ENCODE peak calls at places on chromosomes 13 and 19, in six cellular contexts. E is astrocyte of the spinal cord, R is HFF-Myc, V is A673, S is adrenal gland, I is psoas muscle. N is an unnamed sample.

GRCh38 chr19:36638862-36639510 is 27.7 kb downstream of the ZNF461 start:
- DNase-seq in E (peak), R (no peak), V (no peak), S (no peak), I (no peak), N (peak)

GRCh38 chr19:11496391-11497163 is 9.1 kb downstream of the ZNF653 start:
- DNase-seq in E (peak), R (peak), V (peak), S (peak), I (peak), N (peak)

GRCh38 chr13:90591260-90591926 is 756.1 kb upstream of the MIR17HG start:
- DNase-seq in E (no peak), R (no peak), V (peak), S (no peak), I (no peak), N (no peak)

GRCh38 chr19:58089846-58090245 is 8.2 kb downstream of the ZSCAN18 start:
- DNase-seq in E (no peak), R (no peak), V (no peak), S (no peak), I (no peak), N (no peak)

GRCh38 chr13:80363890-80364503 is 23.1 kb upstream of the SPRY2 start:
- DNase-seq in E (peak), R (no peak), V (peak), S (no peak), I (no peak), N (peak)

GRCh38 chr19:50823389-50824042 is at the start of gene KLK1:
- DNase-seq in E (no peak), R (no peak), V (no peak), S (no peak), I (no peak), N (no peak)

GRCh38 chr19:10286803-10287737 is at the start of gene ICAM4:
- DNase-seq in E (no peak), R (no peak), V (peak), S (peak), I (peak), N (peak)

GRCh38 chr19:44792286-44792685 is 14.6 kb downstream of the CBLC start:
- DNase-seq in E (no peak), R (no peak), V (no peak), S (no peak), I (no peak), N (no peak)

GRCh38 chr19:44657211-44657921 is 13.7 kb downstream of the PVR start:
- DNase-seq in E (peak), R (no peak), V (peak), S (peak), I (peak), N (peak)

GRCh38 chr13:71789952-71790351 is 77.1 kb downstream of the DACH1 start:
- DNase-seq in E (peak), R (no peak), V (no peak), S (no peak), I (no peak), N (peak)

GRCh38 chr19:6476155-6476895 is 5.3 kb downstream of the DENND1C start:
- DNase-seq in E (peak), R (no peak), V (peak), S (peak), I (peak), N (peak)

GRCh38 chr13:36377822-36378480 is 31.8 kb upstream of the SPART start:
- DNase-seq in E (peak), R (peak), V (peak), S (no peak), I (no peak), N (peak)

GRCh38 chr13:87671031-87671823 is at the start of gene SLITRK5:
- DNase-seq in E (peak), R (no peak), V (peak), S (peak), I (peak), N (peak)

DNA sequence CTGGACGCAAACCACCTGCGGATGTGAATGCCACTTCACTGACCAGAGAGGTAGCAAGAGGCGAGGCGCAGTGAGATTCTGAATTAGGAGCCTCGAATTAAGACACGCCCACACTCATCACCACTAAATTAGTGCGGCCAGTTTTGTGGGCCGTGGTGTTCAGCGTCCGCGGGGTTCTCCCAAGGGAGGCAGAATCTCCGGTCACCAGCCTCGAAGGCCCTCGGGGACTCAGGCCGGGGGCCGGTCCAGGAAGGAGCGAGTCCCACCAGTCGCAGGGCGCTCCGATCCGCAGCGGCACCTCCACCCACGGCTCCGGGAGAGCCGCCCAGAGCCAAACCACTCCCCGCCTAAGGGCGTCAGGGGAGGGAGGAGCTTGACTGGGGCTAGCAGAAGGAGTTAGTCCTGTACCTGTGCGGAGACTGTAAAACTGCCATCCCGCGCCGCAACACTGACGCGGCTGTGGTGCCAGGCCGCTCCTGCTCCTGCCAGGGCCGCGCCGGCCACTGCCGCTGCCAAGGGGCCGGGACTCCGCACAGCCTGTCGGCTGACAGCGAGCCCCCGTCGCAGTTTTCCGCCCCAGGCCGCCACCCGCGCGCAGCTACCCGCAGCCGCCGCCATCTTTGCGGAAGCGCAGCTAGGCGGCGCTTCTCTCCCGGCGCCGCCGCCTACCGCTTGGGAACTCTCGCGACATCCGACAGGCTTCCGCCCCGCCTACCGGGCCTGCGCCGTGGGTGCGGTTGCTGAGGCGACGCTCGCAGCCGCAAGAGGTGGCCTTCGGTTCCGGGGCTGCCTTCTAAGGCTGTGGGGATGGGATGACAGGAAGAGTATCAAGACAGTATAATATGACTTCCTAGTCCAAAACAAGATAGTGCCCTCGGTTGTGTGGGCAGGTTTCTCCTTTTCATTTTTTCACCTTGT is at the start of gene MICU2:
- DNase-seq in E (peak), R (peak), V (peak), S (peak), I (peak), N (peak)
- TF ChIP-seq CTCF in E (peak), R (no peak), V (no peak), S (peak), I (no peak), N (no peak)

GRCh38 chr13:33015275-33015674 is 948 bp upstream of the KL start:
- DNase-seq in E (no peak), R (no peak), V (no peak), S (no peak), I (no peak), N (no peak)
- H3K4me3 ChIP-seq in E (no peak), R (no peak), V (no peak), S (no peak), I (peak), N (no peak)

GRCh38 chr13:113763961-113764792 is 5.2 kb downstream of the TMEM255B start:
- DNase-seq in E (no peak), R (no peak), V (no peak), S (no peak), I (no peak), N (no peak)
- TF ChIP-seq CTCF in E (no peak), R (no peak), V (no peak), S (no peak), I (no peak), N (no peak)

GRCh38 chr13:111256946-111257345 is 63.5 kb upstream of the TEX29 start:
- DNase-seq in E (no peak), R (no peak), V (no peak), S (no peak), I (no peak), N (no peak)
- H3K4me3 ChIP-seq in E (no peak), R (no peak), V (no peak), S (no peak), I (no peak), N (no peak)

GRCh38 chr13:66195238-66195637 is 1034.9 kb downstream of the PCDH9 start:
- DNase-seq in E (no peak), R (no peak), V (no peak), S (no peak), I (no peak), N (no peak)

GRCh38 chr13:66205807-66206206 is 1024.3 kb downstream of the PCDH9 start:
- DNase-seq in E (no peak), R (no peak), V (no peak), S (no peak), I (no peak), N (no peak)

GRCh38 chr13:66200555-66200954 is 1029.6 kb downstream of the PCDH9 start:
- DNase-seq in E (no peak), R (no peak), V (no peak), S (no peak), I (no peak), N (no peak)
- TF ChIP-seq CTCF in E (no peak), R (no peak), V (no peak), S (no peak), I (no peak), N (no peak)

DNA sequence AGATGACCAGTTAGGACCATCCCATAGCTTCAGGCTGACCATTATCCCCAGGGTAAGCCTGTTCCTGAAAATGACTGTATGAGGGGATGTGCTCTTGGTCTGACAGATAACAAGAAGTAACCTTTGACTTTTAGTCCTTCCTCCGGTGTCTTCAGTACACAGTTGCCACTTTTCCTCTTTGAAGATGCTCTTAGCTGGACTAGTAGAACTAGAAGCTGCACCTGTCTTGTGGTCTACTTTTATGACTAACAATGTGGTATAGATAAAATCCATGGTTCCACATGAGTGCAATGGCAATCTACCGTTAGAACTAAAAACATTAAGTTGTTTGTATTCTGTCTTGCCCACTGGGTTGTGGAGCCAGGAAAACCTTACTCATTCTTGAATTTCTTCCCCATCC is 5.9 kb upstream of the RUBCNL start:
- DNase-seq in E (peak), R (no peak), V (no peak), S (no peak), I (no peak), N (no peak)
- H3K4me3 ChIP-seq in E (no peak), R (no peak), V (no peak), S (no peak), I (no peak), N (no peak)

GRCh38 chr19:16118489-16119033 is 6.9 kb downstream of the RAB8A start:
- DNase-seq in E (no peak), R (no peak), V (no peak), S (no peak), I (peak), N (no peak)

GRCh38 chr19:16115309-16116039 is 3.8 kb downstream of the RAB8A start:
- DNase-seq in E (no peak), R (no peak), V (no peak), S (no peak), I (peak), N (no peak)

GRCh38 chr19:16121141-16121540 is 9.5 kb downstream of the RAB8A start:
- DNase-seq in E (no peak), R (no peak), V (no peak), S (no peak), I (no peak), N (no peak)

GRCh38 chr19:16116067-16116466 is 4.4 kb downstream of the RAB8A start:
- DNase-seq in E (no peak), R (no peak), V (no peak), S (no peak), I (no peak), N (no peak)

GRCh38 chr19:16117594-16118033 is 5.9 kb downstream of the RAB8A start:
- DNase-seq in E (no peak), R (no peak), V (no peak), S (no peak), I (peak), N (no peak)
- TF ChIP-seq CTCF in E (peak), R (no peak), V (no peak), S (no peak), I (no peak), N (no peak)

N was measured in fibroblast of villous mesenchyme.